ENCODE peak calls at places on chromosomes 7 and 10, in six cellular contexts. One of them, this sample, is unnamed.

GRCh38 chr10:67790534-67791408 is 47.2 kb downstream of the DNAJC12 start:
- DNase-seq in H7: no peak
- DNase-seq in endothelial cell: no peak
- DNase-seq in COR-L47: no peak
- DNase-seq in activated CD4-positive, alpha-beta T cell treated with anti-CD3 and anti-CD28 coated beads for 4 hours: peak; percentile 27
- DNase-seq in stimulated activated CD8-positive, alpha-beta memory T cell treated with anti-CD3 and anti-CD28 coated beads, Interleukin-2, amount 100 ng/mL, for 48 hours: no peak
- DNase-seq in this sample: no peak

GRCh38 chr7:105661625-105662024 is 80.3 kb upstream of the EFCAB10 start:
- DNase-seq in H7: no peak
- DNase-seq in stimulated activated CD8-positive, alpha-beta memory T cell treated with anti-CD3 and anti-CD28 coated beads, Interleukin-2, amount 100 ng/mL, for 48 hours: no peak
- DNase-seq in endothelial cell: no peak
- DNase-seq in activated CD4-positive, alpha-beta T cell treated with anti-CD3 and anti-CD28 coated beads for 4 hours: no peak
- DNase-seq in COR-L47: no peak
- DNase-seq in this sample: no peak

GRCh38 chr7:6639032-6639431 is 1.9 kb downstream of the ZNF316 start:
- DNase-seq in endothelial cell: no peak
- DNase-seq in H7: no peak
- DNase-seq in COR-L47: no peak
- DNase-seq in activated CD4-positive, alpha-beta T cell treated with anti-CD3 and anti-CD28 coated beads for 4 hours: no peak
- DNase-seq in stimulated activated CD8-positive, alpha-beta memory T cell treated with anti-CD3 and anti-CD28 coated beads, Interleukin-2, amount 100 ng/mL, for 48 hours: no peak
- DNase-seq in this sample: no peak

GRCh38 chr7:95996174-95996573 is 223.8 kb downstream of the DYNC1I1 start:
- DNase-seq in activated CD4-positive, alpha-beta T cell treated with anti-CD3 and anti-CD28 coated beads for 4 hours: no peak
- DNase-seq in H7: no peak
- DNase-seq in endothelial cell: no peak
- DNase-seq in COR-L47: no peak
- DNase-seq in stimulated activated CD8-positive, alpha-beta memory T cell treated with anti-CD3 and anti-CD28 coated beads, Interleukin-2, amount 100 ng/mL, for 48 hours: no peak
- DNase-seq in this sample: no peak

GRCh38 chr7:85529197-85529596 is 342.3 kb upstream of the SEMA3D start:
- DNase-seq in stimulated activated CD8-positive, alpha-beta memory T cell treated with anti-CD3 and anti-CD28 coated beads, Interleukin-2, amount 100 ng/mL, for 48 hours: no peak
- DNase-seq in activated CD4-positive, alpha-beta T cell treated with anti-CD3 and anti-CD28 coated beads for 4 hours: no peak
- DNase-seq in endothelial cell: no peak
- DNase-seq in COR-L47: no peak
- DNase-seq in H7: no peak
- DNase-seq in this sample: no peak

GRCh38 chr10:133308431-133309110 is at the start of the genes TUBGCP2 and ZNF511:
- DNase-seq in activated CD4-positive, alpha-beta T cell treated with anti-CD3 and anti-CD28 coated beads for 4 hours: peak; percentile 90
- DNase-seq in stimulated activated CD8-positive, alpha-beta memory T cell treated with anti-CD3 and anti-CD28 coated beads, Interleukin-2, amount 100 ng/mL, for 48 hours: peak; percentile 89
- DNase-seq in COR-L47: peak; percentile 50
- DNase-seq in H7: peak; percentile 97
- DNase-seq in endothelial cell: peak; percentile 81
- DNase-seq in this sample: peak; percentile 94

GRCh38 chr10:61937631-61938284 is 36.3 kb downstream of the ARID5B start:
- DNase-seq in endothelial cell: no peak
- DNase-seq in H7: no peak
- DNase-seq in COR-L47: no peak
- DNase-seq in stimulated activated CD8-positive, alpha-beta memory T cell treated with anti-CD3 and anti-CD28 coated beads, Interleukin-2, amount 100 ng/mL, for 48 hours: no peak
- DNase-seq in activated CD4-positive, alpha-beta T cell treated with anti-CD3 and anti-CD28 coated beads for 4 hours: no peak
- DNase-seq in this sample: no peak

GRCh38 chr7:50664461-50664922 is 99.3 kb upstream of the DDC start:
- DNase-seq in activated CD4-positive, alpha-beta T cell treated with anti-CD3 and anti-CD28 coated beads for 4 hours: no peak
- DNase-seq in stimulated activated CD8-positive, alpha-beta memory T cell treated with anti-CD3 and anti-CD28 coated beads, Interleukin-2, amount 100 ng/mL, for 48 hours: peak; percentile 14
- DNase-seq in COR-L47: peak; percentile 15
- DNase-seq in H7: no peak
- DNase-seq in endothelial cell: no peak
- DNase-seq in this sample: no peak

GRCh38 chr7:138895700-138896099 is 85.5 kb downstream of the KIAA1549 start:
- DNase-seq in H7: no peak
- DNase-seq in stimulated activated CD8-positive, alpha-beta memory T cell treated with anti-CD3 and anti-CD28 coated beads, Interleukin-2, amount 100 ng/mL, for 48 hours: no peak
- DNase-seq in COR-L47: no peak
- DNase-seq in activated CD4-positive, alpha-beta T cell treated with anti-CD3 and anti-CD28 coated beads for 4 hours: no peak
- DNase-seq in endothelial cell: no peak
- DNase-seq in this sample: no peak

GRCh38 chr10:88793747-88794299 is 8.7 kb upstream of the LIPM start:
- DNase-seq in endothelial cell: no peak
- DNase-seq in activated CD4-positive, alpha-beta T cell treated with anti-CD3 and anti-CD28 coated beads for 4 hours: no peak
- DNase-seq in stimulated activated CD8-positive, alpha-beta memory T cell treated with anti-CD3 and anti-CD28 coated beads, Interleukin-2, amount 100 ng/mL, for 48 hours: no peak
- DNase-seq in COR-L47: no peak
- DNase-seq in H7: no peak
- DNase-seq in this sample: no peak

GRCh38 chr10:29482591-29483421 is 152.0 kb downstream of the SVIL start:
- DNase-seq in H7: peak; percentile 62
- DNase-seq in endothelial cell: no peak
- DNase-seq in stimulated activated CD8-positive, alpha-beta memory T cell treated with anti-CD3 and anti-CD28 coated beads, Interleukin-2, amount 100 ng/mL, for 48 hours: no peak
- DNase-seq in COR-L47: no peak
- DNase-seq in activated CD4-positive, alpha-beta T cell treated with anti-CD3 and anti-CD28 coated beads for 4 hours: no peak
- DNase-seq in this sample: no peak

GRCh38 chr7:36683695-36684357 is 40.5 kb downstream of the AOAH start:
- DNase-seq in stimulated activated CD8-positive, alpha-beta memory T cell treated with anti-CD3 and anti-CD28 coated beads, Interleukin-2, amount 100 ng/mL, for 48 hours: no peak
- DNase-seq in COR-L47: no peak
- DNase-seq in endothelial cell: no peak
- DNase-seq in activated CD4-positive, alpha-beta T cell treated with anti-CD3 and anti-CD28 coated beads for 4 hours: no peak
- DNase-seq in H7: no peak
- DNase-seq in this sample: no peak

GRCh38 chr10:124099603-124100002 is 6.2 kb upstream of the CHST15 start:
- DNase-seq in stimulated activated CD8-positive, alpha-beta memory T cell treated with anti-CD3 and anti-CD28 coated beads, Interleukin-2, amount 100 ng/mL, for 48 hours: no peak
- DNase-seq in H7: no peak
- DNase-seq in COR-L47: no peak
- DNase-seq in activated CD4-positive, alpha-beta T cell treated with anti-CD3 and anti-CD28 coated beads for 4 hours: no peak
- DNase-seq in endothelial cell: no peak
- DNase-seq in this sample: no peak

GRCh38 chr10:4981722-4982471 is 18.7 kb downstream of the AKR1C1 start:
- DNase-seq in COR-L47: no peak
- DNase-seq in endothelial cell: peak; percentile 21
- DNase-seq in stimulated activated CD8-positive, alpha-beta memory T cell treated with anti-CD3 and anti-CD28 coated beads, Interleukin-2, amount 100 ng/mL, for 48 hours: no peak
- DNase-seq in activated CD4-positive, alpha-beta T cell treated with anti-CD3 and anti-CD28 coated beads for 4 hours: no peak
- DNase-seq in H7: peak; percentile 47
- DNase-seq in this sample: no peak

GRCh38 chr10:47438857-47439474 is 44.9 kb downstream of the ANXA8 start:
- DNase-seq in H7: peak; percentile 68
- DNase-seq in stimulated activated CD8-positive, alpha-beta memory T cell treated with anti-CD3 and anti-CD28 coated beads, Interleukin-2, amount 100 ng/mL, for 48 hours: no peak
- DNase-seq in endothelial cell: peak; percentile 57
- DNase-seq in COR-L47: peak; percentile 17
- DNase-seq in activated CD4-positive, alpha-beta T cell treated with anti-CD3 and anti-CD28 coated beads for 4 hours: no peak
- DNase-seq in this sample: no peak

GRCh38 chr7:7921830-7922229 is 46.8 kb upstream of the GLCCI1 start:
- DNase-seq in COR-L47: no peak
- DNase-seq in endothelial cell: no peak
- DNase-seq in activated CD4-positive, alpha-beta T cell treated with anti-CD3 and anti-CD28 coated beads for 4 hours: no peak
- DNase-seq in H7: no peak
- DNase-seq in stimulated activated CD8-positive, alpha-beta memory T cell treated with anti-CD3 and anti-CD28 coated beads, Interleukin-2, amount 100 ng/mL, for 48 hours: no peak
- DNase-seq in this sample: no peak

GRCh38 chr10:102988404-102989314 is 70.6 kb downstream of the CNNM2 start:
- DNase-seq in stimulated activated CD8-positive, alpha-beta memory T cell treated with anti-CD3 and anti-CD28 coated beads, Interleukin-2, amount 100 ng/mL, for 48 hours: no peak
- DNase-seq in endothelial cell: peak; percentile 4
- DNase-seq in activated CD4-positive, alpha-beta T cell treated with anti-CD3 and anti-CD28 coated beads for 4 hours: no peak
- DNase-seq in H7: no peak
- DNase-seq in COR-L47: no peak
- DNase-seq in this sample: no peak

GRCh38 chr7:29946428-29947186 is 43.0 kb downstream of the SCRN1 start:
- DNase-seq in COR-L47: no peak
- DNase-seq in stimulated activated CD8-positive, alpha-beta memory T cell treated with anti-CD3 and anti-CD28 coated beads, Interleukin-2, amount 100 ng/mL, for 48 hours: no peak
- DNase-seq in endothelial cell: peak; percentile 31
- DNase-seq in H7: peak; percentile 73
- DNase-seq in activated CD4-positive, alpha-beta T cell treated with anti-CD3 and anti-CD28 coated beads for 4 hours: no peak
- DNase-seq in this sample: no peak

GRCh38 chr10:80588506-80589020 is 50.9 kb downstream of the SH2D4B start:
- DNase-seq in activated CD4-positive, alpha-beta T cell treated with anti-CD3 and anti-CD28 coated beads for 4 hours: no peak
- DNase-seq in H7: no peak
- DNase-seq in COR-L47: no peak
- DNase-seq in endothelial cell: no peak
- DNase-seq in stimulated activated CD8-positive, alpha-beta memory T cell treated with anti-CD3 and anti-CD28 coated beads, Interleukin-2, amount 100 ng/mL, for 48 hours: no peak
- DNase-seq in this sample: no peak

GRCh38 chr10:59234814-59235429 is 58.5 kb downstream of the PHYHIPL start:
- DNase-seq in activated CD4-positive, alpha-beta T cell treated with anti-CD3 and anti-CD28 coated beads for 4 hours: no peak
- DNase-seq in stimulated activated CD8-positive, alpha-beta memory T cell treated with anti-CD3 and anti-CD28 coated beads, Interleukin-2, amount 100 ng/mL, for 48 hours: no peak
- DNase-seq in COR-L47: peak; percentile 11
- DNase-seq in H7: peak; percentile 4
- DNase-seq in endothelial cell: peak; percentile 46
- DNase-seq in this sample: no peak

GRCh38 chr10:96280859-96281258 is 9.5 kb upstream of the BLNK start:
- DNase-seq in COR-L47: no peak
- DNase-seq in activated CD4-positive, alpha-beta T cell treated with anti-CD3 and anti-CD28 coated beads for 4 hours: no peak
- DNase-seq in stimulated activated CD8-positive, alpha-beta memory T cell treated with anti-CD3 and anti-CD28 coated beads, Interleukin-2, amount 100 ng/mL, for 48 hours: no peak
- DNase-seq in H7: no peak
- DNase-seq in endothelial cell: no peak
- DNase-seq in this sample: no peak

GRCh38 chr10:44973323-44974081 is 5.1 kb downstream of the DEPP1 start:
- DNase-seq in endothelial cell: no peak
- DNase-seq in COR-L47: peak; percentile 11
- DNase-seq in stimulated activated CD8-positive, alpha-beta memory T cell treated with anti-CD3 and anti-CD28 coated beads, Interleukin-2, amount 100 ng/mL, for 48 hours: no peak
- DNase-seq in H7: peak; percentile 71
- DNase-seq in activated CD4-positive, alpha-beta T cell treated with anti-CD3 and anti-CD28 coated beads for 4 hours: no peak
- DNase-seq in this sample: no peak

This sample was measured in esophagus muscularis mucosa.